ENCODE peak calls at places on chromosomes 4 and X, in eight cellular contexts. One of them, this sample, is unnamed. For H3K4me1 and H3K36me3, the result is how much of the 10 kb centered on the place peaks cover.

GRCh38 chrX:10636337-10636736 is 16.0 kb upstream of the MID1 start:
- DNase-seq in aorta: no peak
- DNase-seq in PC-9: peak
- DNase-seq in PC-3: peak
- DNase-seq in MM.1S: no peak
- DNase-seq in HCT116: peak
- DNase-seq in heart right ventricle: no peak
- DNase-seq in osteoblast: peak
- DNase-seq in this sample: peak

GRCh38 chrX:48532201-48532600 is 7.3 kb upstream of the TBC1D25 start:
- DNase-seq in aorta: no peak
- DNase-seq in PC-9: no peak
- DNase-seq in PC-3: no peak
- DNase-seq in MM.1S: no peak
- DNase-seq in HCT116: no peak
- DNase-seq in heart right ventricle: no peak
- DNase-seq in osteoblast: no peak
- DNase-seq in this sample: no peak

GRCh38 chr4:84632092-84632491 is 49.2 kb downstream of the CDS1 start:
- DNase-seq in aorta: no peak
- DNase-seq in PC-9: no peak
- DNase-seq in PC-3: peak
- DNase-seq in MM.1S: no peak
- DNase-seq in HCT116: no peak
- DNase-seq in heart right ventricle: no peak
- DNase-seq in osteoblast: peak
- DNase-seq in this sample: no peak

GRCh38 chr4:16804581-16804980 is 93.9 kb downstream of the LDB2 start:
- DNase-seq in aorta: no peak
- DNase-seq in PC-9: no peak
- DNase-seq in PC-3: no peak
- DNase-seq in MM.1S: no peak
- DNase-seq in HCT116: no peak
- DNase-seq in heart right ventricle: no peak
- DNase-seq in osteoblast: no peak
- DNase-seq in this sample: no peak

GRCh38 chrX:17888421-17888820 is 27.3 kb upstream of the RAI2 start:
- DNase-seq in aorta: no peak
- DNase-seq in PC-9: no peak
- DNase-seq in PC-3: peak
- DNase-seq in MM.1S: no peak
- DNase-seq in HCT116: no peak
- DNase-seq in heart right ventricle: no peak
- DNase-seq in osteoblast: no peak
- DNase-seq in this sample: no peak

GRCh38 chr4:1604706-1605205 is 79.4 kb downstream of the FAM53A start:
- DNase-seq in aorta: peak
- DNase-seq in PC-9: peak
- DNase-seq in PC-3: peak
- DNase-seq in MM.1S: no peak
- DNase-seq in HCT116: no peak
- DNase-seq in heart right ventricle: peak
- DNase-seq in osteoblast: peak
- DNase-seq in this sample: no peak

GRCh38 chr4:113434247-113434587 is 327.3 kb downstream of the CAMK2D start:
- DNase-seq in aorta: no peak
- DNase-seq in PC-9: no peak
- DNase-seq in PC-3: no peak
- DNase-seq in MM.1S: no peak
- DNase-seq in HCT116: no peak
- DNase-seq in heart right ventricle: no peak
- DNase-seq in osteoblast: no peak
- DNase-seq in this sample: no peak

GRCh38 chr4:149980941-149981340 is 97.3 kb upstream of the DCLK2 start:
- DNase-seq in aorta: peak
- DNase-seq in PC-9: peak
- DNase-seq in PC-3: peak
- DNase-seq in MM.1S: peak
- DNase-seq in HCT116: peak
- DNase-seq in heart right ventricle: no peak
- DNase-seq in osteoblast: no peak
- DNase-seq in this sample: peak

GRCh38 chrX:96619588-96619987 is 65.1 kb upstream of the DIAPH2 start:
- DNase-seq in aorta: no peak
- DNase-seq in PC-9: no peak
- DNase-seq in PC-3: peak
- DNase-seq in MM.1S: no peak
- DNase-seq in HCT116: no peak
- DNase-seq in heart right ventricle: no peak
- DNase-seq in osteoblast: no peak
- DNase-seq in this sample: no peak

GRCh38 chr4:188551156-188551555 is 411.9 kb downstream of the TRIML1 start:
- DNase-seq in aorta: no peak
- DNase-seq in PC-9: no peak
- DNase-seq in PC-3: no peak
- DNase-seq in MM.1S: no peak
- DNase-seq in HCT116: no peak
- DNase-seq in heart right ventricle: no peak
- DNase-seq in osteoblast: no peak
- DNase-seq in this sample: peak

GRCh38 chr4:149370002-149370401 is 445.6 kb downstream of the IQCM start:
- DNase-seq in aorta: no peak
- DNase-seq in PC-9: no peak
- DNase-seq in PC-3: peak
- DNase-seq in MM.1S: no peak
- DNase-seq in HCT116: no peak
- DNase-seq in heart right ventricle: no peak
- DNase-seq in osteoblast: no peak
- DNase-seq in this sample: peak

GRCh38 chrX:28303486-28303885 is 283.8 kb upstream of the IL1RAPL1 start:
- DNase-seq in aorta: no peak
- DNase-seq in PC-9: no peak
- DNase-seq in PC-3: no peak
- DNase-seq in MM.1S: no peak
- DNase-seq in HCT116: no peak
- DNase-seq in heart right ventricle: no peak
- DNase-seq in osteoblast: no peak
- DNase-seq in this sample: no peak

GRCh38 chrX:115960440-115961084 is 210.0 kb upstream of the AGTR2 start:
- DNase-seq in aorta: no peak
- DNase-seq in PC-9: peak
- DNase-seq in PC-3: peak
- DNase-seq in MM.1S: no peak
- DNase-seq in HCT116: no peak
- DNase-seq in heart right ventricle: no peak
- DNase-seq in osteoblast: no peak
- DNase-seq in this sample: no peak

GRCh38 chr4:159308571-159309340 is 205.9 kb downstream of the RAPGEF2 start:
- DNase-seq in aorta: no peak
- DNase-seq in PC-9: no peak
- DNase-seq in PC-3: peak
- DNase-seq in MM.1S: no peak
- DNase-seq in HCT116: no peak
- DNase-seq in heart right ventricle: no peak
- DNase-seq in osteoblast: peak
- DNase-seq in this sample: no peak

GRCh38 chr4:74039065-74039763 is 725 bp upstream of the CXCL3 start:
- DNase-seq in aorta: no peak
- DNase-seq in PC-9: no peak
- DNase-seq in PC-3: peak
- DNase-seq in MM.1S: no peak
- DNase-seq in HCT116: no peak
- DNase-seq in heart right ventricle: no peak
- DNase-seq in osteoblast: peak
- DNase-seq in this sample: no peak

GRCh38 chrX:42269186-42269585 is 345.8 kb upstream of the CASK start:
- DNase-seq in aorta: no peak
- DNase-seq in PC-9: no peak
- DNase-seq in PC-3: peak
- DNase-seq in MM.1S: no peak
- DNase-seq in HCT116: no peak
- DNase-seq in heart right ventricle: no peak
- DNase-seq in osteoblast: no peak
- DNase-seq in this sample: no peak

GRCh38 chrX:127621780-127622179 is 430.4 kb downstream of the ACTRT1 start:
- DNase-seq in aorta: no peak
- DNase-seq in PC-9: no peak
- DNase-seq in PC-3: peak
- DNase-seq in MM.1S: no peak
- DNase-seq in HCT116: no peak
- DNase-seq in heart right ventricle: no peak
- DNase-seq in osteoblast: no peak
- DNase-seq in this sample: no peak

GRCh38 chr4:152640058-152640921 is 39.5 kb downstream of the TMEM154 start:
- DNase-seq in aorta: no peak
- DNase-seq in PC-9: no peak
- DNase-seq in PC-3: peak
- DNase-seq in MM.1S: peak
- DNase-seq in HCT116: no peak
- DNase-seq in heart right ventricle: no peak
- DNase-seq in osteoblast: peak
- DNase-seq in this sample: no peak

GRCh38 chr4:125639182-125639621 is 324.4 kb downstream of the FAT4 start:
- DNase-seq in aorta: peak
- DNase-seq in PC-9: no peak
- DNase-seq in PC-3: no peak
- DNase-seq in MM.1S: no peak
- DNase-seq in HCT116: no peak
- DNase-seq in heart right ventricle: peak
- DNase-seq in osteoblast: no peak
- DNase-seq in this sample: no peak

GRCh38 chrX:45517090-45517973 is 316.7 kb upstream of the DIPK2B start:
- DNase-seq in aorta: no peak
- DNase-seq in PC-9: peak
- DNase-seq in PC-3: peak
- DNase-seq in MM.1S: no peak
- DNase-seq in HCT116: peak
- DNase-seq in heart right ventricle: no peak
- DNase-seq in osteoblast: peak
- DNase-seq in this sample: peak

GRCh38 chr4:2837110-2837903 is 6.3 kb upstream of the ADD1 start:
- DNase-seq in aorta: peak
- DNase-seq in PC-9: no peak
- DNase-seq in PC-3: no peak
- DNase-seq in MM.1S: no peak
- DNase-seq in HCT116: no peak
- DNase-seq in heart right ventricle: peak
- DNase-seq in osteoblast: peak
- DNase-seq in this sample: no peak

GRCh38 chr4:2800691-2801596 is 8.1 kb downstream of the SH3BP2 start:
- DNase-seq in aorta: peak
- DNase-seq in PC-9: peak
- DNase-seq in PC-3: no peak
- DNase-seq in MM.1S: no peak
- DNase-seq in HCT116: no peak
- DNase-seq in heart right ventricle: peak
- DNase-seq in osteoblast: peak
- DNase-seq in this sample: peak

GRCh38 chr4:182240161-182241130 is 2.8 kb upstream of the TENM3 start:
- DNase-seq in aorta: no peak
- DNase-seq in PC-9: no peak
- DNase-seq in PC-3: no peak
- DNase-seq in MM.1S: no peak
- DNase-seq in HCT116: no peak
- DNase-seq in heart right ventricle: no peak
- DNase-seq in osteoblast: no peak
- DNase-seq in this sample: peak
- H3K27ac ChIP-seq in aorta: no peak
- H3K27ac ChIP-seq in PC-9: no peak
- H3K27ac ChIP-seq in PC-3: no peak
- H3K27ac ChIP-seq in MM.1S: no peak
- H3K27ac ChIP-seq in HCT116: no peak
- H3K27ac ChIP-seq in heart right ventricle: no peak
- H3K27ac ChIP-seq in osteoblast: peak
- H3K27ac ChIP-seq in this sample: peak

GRCh38 chrX:143988356-143988755 is 104.5 kb downstream of the UBE2NL start:
- DNase-seq in aorta: no peak
- DNase-seq in PC-9: no peak
- DNase-seq in PC-3: no peak
- DNase-seq in MM.1S: no peak
- DNase-seq in HCT116: no peak
- DNase-seq in heart right ventricle: no peak
- DNase-seq in osteoblast: no peak
- DNase-seq in this sample: peak
- H3K4me1 ChIP-seq in aorta: under half
- H3K4me1 ChIP-seq in PC-9: under half
- H3K4me1 ChIP-seq in PC-3: under half
- H3K4me1 ChIP-seq in MM.1S: under half
- H3K4me1 ChIP-seq in HCT116: under half
- H3K4me1 ChIP-seq in heart right ventricle: under half
- H3K4me1 ChIP-seq in osteoblast: under half
- H3K4me1 ChIP-seq in this sample: under half

DNA sequence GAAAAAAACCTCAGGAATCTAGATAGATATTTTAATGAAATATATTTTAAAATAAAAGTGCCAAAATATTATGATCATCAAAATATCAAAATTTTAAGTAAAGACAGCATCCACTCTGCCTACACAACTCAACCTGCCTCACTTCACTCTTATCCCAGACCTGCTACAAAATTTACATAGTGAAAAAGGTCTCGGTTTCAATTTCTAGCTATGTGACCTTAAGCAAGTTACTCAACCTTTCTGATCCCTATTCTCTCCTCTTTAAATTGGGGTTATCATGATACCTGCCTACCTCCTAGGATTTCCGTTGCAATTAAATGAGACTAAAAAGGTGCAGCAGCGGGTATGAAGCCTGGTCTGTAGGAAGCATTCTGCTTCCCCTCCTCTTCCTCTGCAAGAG is 72.9 kb downstream of the FAM114A1 start:
- DNase-seq in aorta: no peak
- DNase-seq in PC-9: no peak
- DNase-seq in PC-3: no peak
- DNase-seq in MM.1S: peak
- DNase-seq in HCT116: no peak
- DNase-seq in heart right ventricle: no peak
- DNase-seq in osteoblast: no peak
- DNase-seq in this sample: no peak
- H3K36me3 ChIP-seq in aorta: under half
- H3K36me3 ChIP-seq in PC-9: under half
- H3K36me3 ChIP-seq in PC-3: under half
- H3K36me3 ChIP-seq in MM.1S: under half
- H3K36me3 ChIP-seq in HCT116: under half
- H3K36me3 ChIP-seq in heart right ventricle: under half
- H3K36me3 ChIP-seq in osteoblast: half or more
- H3K36me3 ChIP-seq in this sample: under half

GRCh38 chr4:25847329-25847728 is 15.5 kb downstream of the SEL1L3 start:
- DNase-seq in aorta: no peak
- DNase-seq in PC-9: no peak
- DNase-seq in PC-3: no peak
- DNase-seq in MM.1S: no peak
- DNase-seq in HCT116: no peak
- DNase-seq in heart right ventricle: no peak
- DNase-seq in osteoblast: no peak
- DNase-seq in this sample: no peak
- H3K27ac ChIP-seq in aorta: no peak
- H3K27ac ChIP-seq in PC-9: no peak
- H3K27ac ChIP-seq in PC-3: no peak
- H3K27ac ChIP-seq in MM.1S: no peak
- H3K27ac ChIP-seq in HCT116: no peak
- H3K27ac ChIP-seq in heart right ventricle: no peak
- H3K27ac ChIP-seq in osteoblast: no peak
- H3K27ac ChIP-seq in this sample: no peak